ENCODE peak calls at places on chromosomes 12 and 14, in ten cellular contexts. Y is mucosa of descending colon; M is kidney; W is fibroblast of pulmonary artery; H is heart right ventricle; Q is choroid plexus epithelial cell; D is OCI-LY7; A is stomach; L is CD8-positive, alpha-beta T cell; E is fibroblast of mammary gland. B is an unnamed sample.

GRCh38 chr14:63248211-63248610 is 44.0 kb downstream of the RHOJ start:
- DNase-seq in M (no peak), D (no peak), W (peak), H (no peak), Y (no peak), L (no peak), A (no peak), E (no peak), Q (peak), B (peak)

GRCh38 chr14:90871605-90872233 is 55.5 kb upstream of the TTC7B start:
- DNase-seq in D (no peak), L (no peak), W (peak), M (no peak), Y (no peak), Q (peak), E (peak), A (no peak), H (no peak), B (peak)

GRCh38 chr12:100698518-100698917 is 96.1 kb upstream of the ANO4 start:
- DNase-seq in L (no peak), H (no peak), D (no peak), E (no peak), W (no peak), Q (no peak), M (no peak), Y (no peak), A (no peak), B (no peak)

GRCh38 chr12:107662431-107662830 is 23.2 kb upstream of the PWP1 start:
- DNase-seq in A (no peak), E (no peak), M (no peak), L (no peak), Y (no peak), Q (no peak), D (no peak), H (no peak), W (no peak), B (no peak)

GRCh38 chr12:109981311-109981710 is 14.9 kb downstream of the GIT2 start:
- DNase-seq in E (no peak), W (no peak), H (no peak), Q (no peak), D (no peak), A (no peak), L (peak), Y (no peak), M (no peak), B (no peak)

GRCh38 chr12:31234955-31235867 is 90.7 kb downstream of the SINHCAF start:
- DNase-seq in D (peak), Y (peak), W (peak), M (peak), E (peak), Q (peak), H (no peak), A (peak), L (no peak), B (peak)

GRCh38 chr12:121209629-121210572 is at the start of gene P2RX4:
- DNase-seq in H (peak), W (peak), M (peak), Q (peak), L (peak), A (peak), D (peak), E (peak), Y (peak), B (peak)

GRCh38 chr14:78974691-78975090 is 804.5 kb downstream of the NRXN3 start:
- DNase-seq in A (no peak), L (no peak), Y (no peak), M (no peak), H (no peak), D (no peak), Q (no peak), E (peak), W (peak), B (no peak)

GRCh38 chr12:88723219-88723618 is 142.9 kb upstream of the KITLG start:
- DNase-seq in D (no peak), W (peak), Q (peak), E (peak), M (no peak), H (no peak), Y (no peak), A (no peak), L (no peak), B (peak)

GRCh38 chr14:63147018-63147417 is 57.2 kb upstream of the RHOJ start:
- DNase-seq in A (no peak), W (peak), E (no peak), H (no peak), Q (no peak), L (no peak), M (no peak), D (no peak), Y (no peak), B (no peak)

GRCh38 chr14:61566537-61567225 is 128.6 kb upstream of the HIF1A start:
- DNase-seq in M (no peak), A (no peak), W (peak), H (no peak), D (no peak), L (no peak), Q (peak), Y (no peak), E (peak), B (peak)

GRCh38 chr12:15530361-15530760 is 208.1 kb downstream of the PTPRO start:
- DNase-seq in Y (no peak), W (no peak), A (no peak), E (peak), L (no peak), D (no peak), H (no peak), Q (peak), M (no peak), B (peak)

GRCh38 chr14:51534623-51535022 is 117.1 kb upstream of the FRMD6 start:
- DNase-seq in A (no peak), M (no peak), D (no peak), Q (peak), E (no peak), H (peak), Y (no peak), L (no peak), W (peak), B (no peak)

GRCh38 chr12:122799635-122800243 is 25.4 kb downstream of the CCDC62 start:
- DNase-seq in H (no peak), E (no peak), D (no peak), W (no peak), L (no peak), Y (no peak), M (no peak), A (no peak), Q (no peak), B (no peak)

GRCh38 chr14:32620724-32621123 is 291.6 kb downstream of the AKAP6 start:
- DNase-seq in Y (no peak), E (peak), D (no peak), A (no peak), L (no peak), H (no peak), W (no peak), M (no peak), Q (no peak), B (no peak)

GRCh38 chr14:32620303-32620702 is 291.2 kb downstream of the AKAP6 start:
- DNase-seq in H (no peak), D (no peak), Q (peak), M (no peak), L (no peak), W (no peak), A (no peak), Y (no peak), E (peak), B (peak)

GRCh38 chr14:32623300-32624093 is 294.4 kb downstream of the AKAP6 start:
- DNase-seq in Q (peak), M (no peak), A (no peak), L (no peak), H (no peak), W (peak), D (no peak), Y (no peak), E (peak), B (no peak)

GRCh38 chr14:32622742-32623141 is 293.6 kb downstream of the AKAP6 start:
- DNase-seq in E (no peak), W (no peak), M (no peak), Y (no peak), Q (no peak), H (no peak), L (no peak), A (no peak), D (peak), B (no peak)

GRCh38 chr14:32621585-32621984 is 292.5 kb downstream of the AKAP6 start:
- DNase-seq in Y (no peak), H (no peak), W (no peak), D (no peak), L (no peak), E (no peak), A (no peak), M (no peak), Q (no peak), B (no peak)
- H3K4me3 ChIP-seq in Y (no peak), H (no peak), W (no peak), D (no peak), L (no peak), E (no peak), A (no peak), M (no peak), Q (no peak), B (no peak)

GRCh38 chr14:69700609-69701008 is 66.3 kb upstream of the SRSF5 start:
- DNase-seq in L (no peak), W (no peak), Y (no peak), D (no peak), M (no peak), H (no peak), A (no peak), Q (no peak), E (no peak), B (no peak)

GRCh38 chr14:69699743-69700309 is 67.1 kb upstream of the SRSF5 start:
- DNase-seq in A (peak), E (no peak), Y (no peak), W (no peak), H (no peak), L (no peak), D (no peak), M (no peak), Q (no peak), B (no peak)

GRCh38 chr14:69703047-69704046 is 63.6 kb upstream of the SRSF5 start:
- DNase-seq in E (no peak), H (no peak), Q (no peak), L (no peak), A (no peak), M (no peak), D (peak), W (no peak), Y (no peak), B (no peak)

GRCh38 chr14:69701269-69701668 is 65.7 kb upstream of the SRSF5 start:
- DNase-seq in Y (no peak), L (no peak), H (no peak), E (no peak), Q (no peak), W (no peak), A (no peak), M (no peak), D (no peak), B (no peak)

GRCh38 chr14:69701857-69702256 is 65.1 kb upstream of the SRSF5 start:
- DNase-seq in L (no peak), W (no peak), H (no peak), A (no peak), Y (no peak), M (no peak), Q (no peak), D (peak), E (no peak), B (no peak)
- H3K4me3 ChIP-seq in L (no peak), W (no peak), H (no peak), A (no peak), Y (no peak), M (no peak), Q (no peak), D (no peak), E (no peak), B (no peak)

DNA sequence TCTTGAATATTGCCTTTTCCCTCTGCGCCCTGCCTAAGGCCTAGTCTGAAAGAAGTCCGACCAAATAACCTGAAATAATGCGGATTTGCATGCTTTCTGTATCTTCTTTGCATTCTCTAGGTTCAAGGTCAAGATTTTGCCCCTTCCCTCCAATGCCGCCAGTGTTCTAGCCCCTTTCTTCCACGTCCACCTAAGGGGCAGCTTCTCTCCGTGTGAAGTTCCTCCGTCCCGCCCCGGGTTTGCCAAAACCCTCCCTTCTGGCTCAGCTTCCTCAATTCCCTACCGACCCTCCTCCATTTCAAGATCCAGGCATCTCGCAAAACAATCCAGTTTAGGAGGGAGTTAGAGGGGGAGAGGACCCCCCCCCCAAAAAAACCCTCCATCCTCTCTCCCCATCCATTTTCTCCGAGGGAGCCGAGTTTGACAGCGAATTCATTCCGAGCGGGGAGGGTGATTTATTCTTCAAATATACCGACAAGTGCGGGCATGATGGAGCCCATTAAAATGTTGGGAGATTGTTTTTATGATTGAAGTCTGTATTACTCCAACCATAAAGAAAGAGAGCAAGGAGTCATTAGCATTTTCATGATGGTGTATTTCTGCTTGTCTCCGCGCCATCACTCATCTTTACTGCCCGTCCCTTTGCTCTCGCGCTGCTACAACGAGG is 20.9 kb upstream of the ATP5MC2 start:
- DNase-seq in L (no peak), Q (no peak), W (no peak), H (no peak), Y (no peak), D (no peak), M (no peak), E (no peak), A (no peak), B (no peak)
- H3K4me3 ChIP-seq in L (no peak), Q (peak), W (no peak), H (peak), Y (no peak), D (no peak), M (peak), E (no peak), A (peak), B (no peak)

DNA sequence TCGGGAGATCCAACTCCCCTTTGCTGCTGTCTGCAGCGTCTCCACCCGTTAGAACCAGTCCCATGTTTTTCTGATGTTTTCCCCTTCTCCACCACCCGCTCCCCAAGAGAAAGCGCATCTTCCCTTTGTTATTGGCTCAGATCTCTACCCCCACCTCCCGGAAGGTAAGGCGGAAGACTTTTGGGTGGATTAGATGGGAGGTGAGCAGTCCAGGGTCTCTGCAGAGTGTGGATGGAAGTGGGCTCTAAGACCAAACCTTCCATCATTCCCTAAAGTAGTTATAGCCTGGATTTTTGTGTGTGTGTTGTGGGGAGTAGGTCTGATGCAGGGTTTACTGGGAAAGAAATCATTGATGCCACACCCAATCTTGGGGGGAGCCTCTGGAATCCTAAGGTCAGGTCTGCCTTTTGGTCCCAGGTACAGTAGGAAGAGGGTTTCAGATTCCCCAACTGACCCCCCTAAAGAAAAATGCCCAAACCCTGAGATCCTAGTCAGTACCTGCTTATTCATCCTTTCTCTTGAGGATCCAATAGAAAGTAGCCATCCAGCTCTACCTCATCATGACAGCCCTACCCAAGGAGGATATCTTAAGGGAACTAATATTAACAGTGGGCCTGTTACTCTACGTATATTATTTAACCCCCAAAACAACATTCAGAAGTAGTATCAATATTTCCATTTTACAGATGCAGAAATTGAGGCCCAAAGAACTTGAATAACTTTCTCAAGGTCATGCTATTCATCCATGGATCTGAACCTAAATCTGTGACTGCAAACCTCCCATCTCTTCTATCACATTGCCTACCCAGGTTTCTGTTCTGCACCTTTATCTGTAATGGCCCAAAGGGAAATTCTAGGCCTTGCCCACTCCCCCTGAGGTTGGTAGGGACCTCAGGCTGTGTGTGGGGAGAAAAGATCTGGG is 1.0 kb downstream of the KIF5A start:
- DNase-seq in Q (no peak), M (no peak), L (no peak), Y (no peak), W (no peak), D (no peak), A (no peak), H (no peak), E (no peak), B (no peak)
- H3K4me3 ChIP-seq in Q (no peak), M (no peak), L (peak), Y (no peak), W (no peak), D (no peak), A (no peak), H (no peak), E (peak), B (no peak)

GRCh38 chr12:4134434-4134762 is 139.2 kb upstream of the CCND2 start:
- DNase-seq in L (no peak), E (no peak), Y (no peak), Q (no peak), A (no peak), W (no peak), H (no peak), D (no peak), M (no peak), B (no peak)
- H3K4me3 ChIP-seq in L (no peak), E (no peak), Y (no peak), Q (no peak), A (no peak), W (no peak), H (no peak), D (no peak), M (no peak), B (no peak)

DNA sequence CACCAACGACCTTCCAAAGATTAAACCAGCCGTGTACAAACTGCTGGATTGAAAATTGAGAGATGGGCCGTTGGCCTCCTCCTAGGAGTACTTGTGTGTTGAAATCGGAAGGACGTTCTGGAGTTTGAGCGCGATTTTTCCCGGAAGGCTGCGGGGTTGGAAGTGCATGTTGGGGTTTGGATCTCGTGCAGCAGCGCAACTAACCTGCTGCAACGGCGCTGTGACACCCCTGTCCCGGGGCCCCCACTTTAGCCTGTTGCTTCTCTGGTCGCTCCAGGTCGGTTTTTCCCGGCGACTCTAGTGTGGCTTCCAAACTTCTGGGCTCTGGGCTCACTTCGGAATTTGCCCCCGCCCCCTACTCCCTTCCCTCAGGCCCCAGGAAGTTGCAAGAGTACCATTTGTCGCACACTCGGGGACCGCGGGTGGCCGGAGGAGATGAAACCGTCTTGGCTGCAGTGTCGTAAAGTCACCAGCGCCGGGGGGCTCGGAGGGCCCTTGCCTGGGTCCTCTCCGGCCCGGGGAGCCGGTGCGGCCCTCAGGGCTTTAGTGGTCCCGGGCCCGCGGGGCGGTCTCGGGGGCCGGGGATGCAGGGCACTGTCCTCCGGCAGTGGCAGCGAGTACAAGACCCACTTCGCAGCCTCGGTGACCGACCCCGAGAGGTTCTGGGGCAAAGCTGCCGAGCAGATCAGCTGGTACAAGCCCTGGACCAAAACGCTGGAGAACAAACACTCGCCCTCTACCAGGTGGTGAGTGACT is at the start of gene ACSS3:
- DNase-seq in Y (no peak), M (peak), Q (peak), E (peak), A (peak), L (no peak), H (peak), D (no peak), W (peak), B (peak)
- H3K4me3 ChIP-seq in Y (peak), M (peak), Q (peak), E (peak), A (peak), L (no peak), H (peak), D (no peak), W (peak), B (peak)

GRCh38 chr12:52896190-52897100 is 8.4 kb downstream of the KRT8 start:
- DNase-seq in L (no peak), Q (no peak), A (no peak), M (no peak), Y (peak), H (no peak), W (no peak), E (no peak), D (no peak), B (no peak)

GRCh38 chr12:52899338-52900035 is 5.4 kb downstream of the KRT8 start:
- DNase-seq in W (no peak), Q (no peak), M (peak), L (no peak), E (no peak), D (no peak), H (no peak), A (no peak), Y (peak), B (no peak)

GRCh38 chr12:52892193-52892852 is 12.6 kb downstream of the KRT8 start:
- DNase-seq in L (no peak), D (no peak), Q (no peak), W (no peak), A (no peak), H (no peak), Y (peak), M (no peak), E (no peak), B (no peak)

GRCh38 chr12:52892974-52893373 is 11.9 kb downstream of the KRT8 start:
- DNase-seq in E (no peak), H (no peak), D (no peak), Y (no peak), W (no peak), A (no peak), Q (no peak), L (no peak), M (no peak), B (no peak)

GRCh38 chr12:52895726-52896189 is 9.1 kb downstream of the KRT8 start:
- DNase-seq in D (no peak), H (no peak), Q (no peak), Y (peak), W (no peak), A (no peak), E (no peak), M (no peak), L (no peak), B (no peak)
- H3K4me3 ChIP-seq in D (no peak), H (no peak), Q (no peak), Y (no peak), W (no peak), A (no peak), E (no peak), M (no peak), L (no peak), B (no peak)

B was measured in adipocyte.